ENCODE peak calls at places on chromosomes 2 and 18, in five cellular contexts. C, N, S, G and Y are unnamed samples.
A peak's percentile ranks its signal among the peaks of the same experiment; 100 is the strongest.

GRCh38 chr18:23918395-23919032 is 96.0 kb upstream of the TTC39C start:
- DNase-seq in C (no peak), N (peak; percentile 81), S (peak; percentile 15), G (peak; percentile 90), Y (peak; percentile 87)

GRCh38 chr2:238515411-238515810 is 88.7 kb downstream of the ASB1 start:
- DNase-seq in C (no peak), N (no peak), S (no peak), G (no peak), Y (no peak)

GRCh38 chr18:59988098-59988706 is 88.4 kb downstream of the PMAIP1 start:
- DNase-seq in C (no peak), N (no peak), S (peak; percentile 51), G (peak; percentile 49), Y (peak; percentile 56)

GRCh38 chr2:217449436-217449835 is 553.4 kb downstream of the TNS1 start:
- DNase-seq in C (no peak), N (no peak), S (no peak), G (no peak), Y (peak; percentile 9)

GRCh38 chr2:5250482-5250881 is 441.7 kb upstream of the SOX11 start:
- DNase-seq in C (no peak), N (no peak), S (no peak), G (no peak), Y (no peak)

GRCh38 chr2:38505779-38506178 is 96.9 kb downstream of the HNRNPLL start:
- DNase-seq in C (no peak), N (no peak), S (peak; percentile 52), G (no peak), Y (no peak)

GRCh38 chr18:21000667-21001066 is 110.9 kb downstream of the ROCK1 start:
- DNase-seq in C (peak; percentile 23), N (no peak), S (no peak), G (no peak), Y (no peak)

GRCh38 chr2:209391776-209392401 is 32.0 kb upstream of the MAP2 start:
- DNase-seq in C (peak; percentile 30), N (no peak), S (no peak), G (no peak), Y (no peak)

GRCh38 chr2:153595939-153596338 is 117.4 kb upstream of the RPRM start:
- DNase-seq in C (no peak), N (no peak), S (no peak), G (peak; percentile 34), Y (no peak)

GRCh38 chr2:60602388-60602787 is 48.9 kb upstream of the BCL11A start:
- DNase-seq in C (no peak), N (no peak), S (no peak), G (no peak), Y (no peak)

GRCh38 chr2:209517436-209517835 is 93.6 kb downstream of the MAP2 start:
- DNase-seq in C (no peak), N (no peak), S (no peak), G (no peak), Y (no peak)

GRCh38 chr2:233013027-233013461 is at the start of gene NGEF:
- DNase-seq in C (no peak), N (no peak), S (no peak), G (no peak), Y (no peak)

GRCh38 chr2:240465268-240465764 is 29.9 kb downstream of the GPC1 start:
- DNase-seq in C (no peak), N (no peak), S (no peak), G (no peak), Y (peak; percentile 2)

GRCh38 chr2:218809515-218809914 is 22.1 kb downstream of the PRKAG3 start:
- DNase-seq in C (no peak), N (no peak), S (no peak), G (no peak), Y (no peak)

GRCh38 chr2:139867601-139868226 is 1087.5 kb upstream of the NXPH2 start:
- DNase-seq in C (no peak), N (no peak), S (no peak), G (no peak), Y (no peak)

GRCh38 chr2:30147715-30148611 is 1.2 kb downstream of the YPEL5 start:
- DNase-seq in C (no peak), N (peak; percentile 91), S (no peak), G (peak; percentile 91), Y (peak; percentile 89)

GRCh38 chr2:43592443-43592842 is 3.4 kb downstream of the THADA start:
- DNase-seq in C (no peak), N (no peak), S (no peak), G (no peak), Y (no peak)

GRCh38 chr18:28511421-28511821 is 334.5 kb upstream of the CDH2 start:
- DNase-seq in C (peak; percentile 0), N (no peak), S (no peak), G (no peak), Y (no peak)

GRCh38 chr2:149720615-149721014 is 133.0 kb upstream of the MMADHC start:
- DNase-seq in C (no peak), N (no peak), S (no peak), G (no peak), Y (no peak)

GRCh38 chr2:235829726-235830125 is 335.9 kb downstream of the AGAP1 start:
- DNase-seq in C (no peak), N (no peak), S (no peak), G (no peak), Y (no peak)

GRCh38 chr2:25032094-25032493 is 9.8 kb upstream of the EFR3B start:
- DNase-seq in C (no peak), N (no peak), S (no peak), G (no peak), Y (no peak)

GRCh38 chr18:10353791-10354190 is 100.6 kb upstream of the APCDD1 start:
- DNase-seq in C (peak; percentile 28), N (no peak), S (peak; percentile 55), G (no peak), Y (no peak)

GRCh38 chr18:68956650-68957049 is 158.8 kb downstream of the CCDC102B start:
- DNase-seq in C (no peak), N (no peak), S (no peak), G (no peak), Y (no peak)

GRCh38 chr2:23683001-23683400 is 243.9 kb downstream of the ATAD2B start:
- DNase-seq in C (no peak), N (no peak), S (no peak), G (no peak), Y (no peak)

GRCh38 chr2:64675860-64676259 is 22.1 kb upstream of the SERTAD2 start:
- DNase-seq in C (no peak), N (no peak), S (no peak), G (no peak), Y (no peak)

GRCh38 chr2:177235855-177236437 is 23.4 kb downstream of the HNRNPA3 start:
- DNase-seq in C (no peak), N (no peak), S (no peak), G (no peak), Y (no peak)

GRCh38 chr2:190679813-190680591 is 31.1 kb downstream of the NAB1 start:
- DNase-seq in C (no peak), N (peak; percentile 69), S (no peak), G (peak; percentile 76), Y (peak; percentile 50)

GRCh38 chr2:21415234-21415633 is 291.5 kb downstream of the TDRD15 start:
- DNase-seq in C (no peak), N (no peak), S (no peak), G (peak; percentile 43), Y (no peak)

GRCh38 chr2:228556707-228557106 is 375.2 kb upstream of the SPHKAP start:
- DNase-seq in C (no peak), N (no peak), S (no peak), G (no peak), Y (no peak)

GRCh38 chr2:26724004-26724750 is 31.7 kb downstream of the KCNK3 start:
- DNase-seq in C (no peak), N (no peak), S (no peak), G (no peak), Y (no peak)

GRCh38 chr18:11887305-11888262 is 20.5 kb downstream of the MPPE1 start:
- DNase-seq in C (no peak), N (no peak), S (no peak), G (no peak), Y (no peak)

GRCh38 chr2:12305931-12306330 is 410.8 kb upstream of the TRIB2 start:
- DNase-seq in C (no peak), N (no peak), S (no peak), G (no peak), Y (no peak)

GRCh38 chr2:233480490-233481202 is 85.9 kb downstream of the USP40 start:
- DNase-seq in C (no peak), N (no peak), S (no peak), G (peak; percentile 27), Y (no peak)

GRCh38 chr18:39946623-39947061 is 2008.4 kb upstream of the PIK3C3 start:
- DNase-seq in C (peak; percentile 80), N (no peak), S (peak; percentile 15), G (no peak), Y (no peak)

GRCh38 chr2:26506279-26506678 is 28.4 kb upstream of the OTOF start:
- DNase-seq in C (no peak), N (no peak), S (no peak), G (no peak), Y (no peak)

GRCh38 chr18:30134020-30134419 is 908.5 kb downstream of the DSC3 start:
- DNase-seq in C (no peak), N (no peak), S (no peak), G (no peak), Y (no peak)

GRCh38 chr2:107384426-107384825 is 442.3 kb upstream of the RGPD4 start:
- DNase-seq in C (no peak), N (no peak), S (no peak), G (no peak), Y (no peak)

GRCh38 chr2:107383706-107384105 is 443.0 kb upstream of the RGPD4 start:
- DNase-seq in C (no peak), N (no peak), S (no peak), G (no peak), Y (no peak)

GRCh38 chr2:107376910-107377309 is 449.8 kb upstream of the RGPD4 start:
- DNase-seq in C (no peak), N (no peak), S (no peak), G (no peak), Y (no peak)

GRCh38 chr2:107380912-107381311 is 445.8 kb upstream of the RGPD4 start:
- DNase-seq in C (no peak), N (no peak), S (no peak), G (no peak), Y (no peak)
- TF ChIP-seq CTCF in C (peak; percentile 42), N (no peak), S (no peak), G (no peak), Y (no peak)

GRCh38 chr2:213281156-213281555 is 3.1 kb upstream of the SPAG16 start:
- DNase-seq in C (no peak), N (no peak), S (no peak), G (no peak), Y (no peak)
- TF ChIP-seq CTCF in C (no peak), N (no peak), S (no peak), G (no peak), Y (no peak)

DNA sequence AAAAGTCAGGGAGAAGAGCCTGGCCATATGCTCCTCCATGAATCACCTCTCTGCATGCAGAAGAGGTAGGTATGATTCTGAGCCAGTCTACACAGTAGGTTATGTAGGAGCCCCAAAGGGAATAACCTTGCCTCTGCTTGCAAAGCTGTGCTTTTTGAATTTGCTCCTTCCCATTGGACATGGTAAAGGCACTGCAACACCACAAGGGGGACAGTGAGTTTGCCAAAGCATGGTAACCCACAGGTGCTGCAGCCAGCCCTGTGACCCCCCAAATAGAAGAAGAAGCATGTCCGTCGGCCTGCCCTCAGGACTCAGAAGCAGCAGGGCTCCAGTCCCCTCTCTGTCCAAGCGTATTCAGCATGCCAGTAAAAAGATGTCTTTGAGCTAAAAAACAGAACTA is 51.0 kb upstream of the BCL2L11 start:
- DNase-seq in C (no peak), N (no peak), S (no peak), G (no peak), Y (no peak)
- TF ChIP-seq CTCF in C (peak; percentile 13), N (no peak), S (peak; percentile 17), G (peak; percentile 33), Y (no peak)

GRCh38 chr18:52343138-52343537 is 3.1 kb downstream of the DCC start:
- DNase-seq in C (no peak), N (no peak), S (no peak), G (peak; percentile 71), Y (no peak)
- TF ChIP-seq CTCF in C (no peak), N (no peak), S (peak; percentile 32), G (peak; percentile 62), Y (peak; percentile 31)